ENCODE peak calls at places on chromosomes 12 and 14, in six cellular contexts. One of them, this sample, is unnamed.

GRCh38 chr12:79634957-79635471 is 55.8 kb downstream of the PAWR start:
- DNase-seq in foreskin fibroblast: no peak
- DNase-seq in WTC11: no peak
- DNase-seq in thoracic aorta: no peak
- DNase-seq in coronary artery: no peak
- DNase-seq in choroid plexus epithelial cell: peak
- DNase-seq in this sample: no peak

GRCh38 chr14:91330111-91330696 is 85.7 kb upstream of the GPR68 start:
- DNase-seq in foreskin fibroblast: no peak
- DNase-seq in WTC11: no peak
- DNase-seq in thoracic aorta: no peak
- DNase-seq in coronary artery: no peak
- DNase-seq in choroid plexus epithelial cell: no peak
- DNase-seq in this sample: no peak

GRCh38 chr14:100081997-100082625 is 16.9 kb downstream of the EVL start:
- DNase-seq in foreskin fibroblast: no peak
- DNase-seq in WTC11: no peak
- DNase-seq in thoracic aorta: no peak
- DNase-seq in coronary artery: no peak
- DNase-seq in choroid plexus epithelial cell: no peak
- DNase-seq in this sample: no peak

GRCh38 chr12:75933136-75933535 is 98.4 kb downstream of the PHLDA1 start:
- DNase-seq in foreskin fibroblast: peak
- DNase-seq in WTC11: no peak
- DNase-seq in thoracic aorta: no peak
- DNase-seq in coronary artery: no peak
- DNase-seq in choroid plexus epithelial cell: peak
- DNase-seq in this sample: no peak

GRCh38 chr14:89121961-89122675 is 294.9 kb downstream of the FOXN3 start:
- DNase-seq in foreskin fibroblast: no peak
- DNase-seq in WTC11: peak
- DNase-seq in thoracic aorta: no peak
- DNase-seq in coronary artery: no peak
- DNase-seq in choroid plexus epithelial cell: no peak
- DNase-seq in this sample: no peak

GRCh38 chr12:26524862-26525465 is 308.0 kb downstream of the ITPR2 start:
- DNase-seq in foreskin fibroblast: peak
- DNase-seq in WTC11: peak
- DNase-seq in thoracic aorta: no peak
- DNase-seq in coronary artery: no peak
- DNase-seq in choroid plexus epithelial cell: peak
- DNase-seq in this sample: no peak

GRCh38 chr14:58823309-58823708 is 185.5 kb downstream of the DACT1 start:
- DNase-seq in foreskin fibroblast: no peak
- DNase-seq in WTC11: no peak
- DNase-seq in thoracic aorta: no peak
- DNase-seq in coronary artery: no peak
- DNase-seq in choroid plexus epithelial cell: no peak
- DNase-seq in this sample: no peak

GRCh38 chr12:112170376-112170775 is 45.0 kb downstream of the TRAFD1 start:
- DNase-seq in foreskin fibroblast: peak
- DNase-seq in WTC11: peak
- DNase-seq in thoracic aorta: no peak
- DNase-seq in coronary artery: no peak
- DNase-seq in choroid plexus epithelial cell: peak
- DNase-seq in this sample: no peak

GRCh38 chr12:47576256-47576655 is 129.6 kb downstream of the RPAP3 start:
- DNase-seq in foreskin fibroblast: no peak
- DNase-seq in WTC11: peak
- DNase-seq in thoracic aorta: no peak
- DNase-seq in coronary artery: no peak
- DNase-seq in choroid plexus epithelial cell: no peak
- DNase-seq in this sample: no peak

GRCh38 chr12:112303004-112303403 is 79.2 kb downstream of the HECTD4 start:
- DNase-seq in foreskin fibroblast: peak
- DNase-seq in WTC11: no peak
- DNase-seq in thoracic aorta: no peak
- DNase-seq in coronary artery: no peak
- DNase-seq in choroid plexus epithelial cell: peak
- DNase-seq in this sample: no peak

GRCh38 chr12:102797513-102797912 is 119.5 kb downstream of the PAH start:
- DNase-seq in foreskin fibroblast: no peak
- DNase-seq in WTC11: no peak
- DNase-seq in thoracic aorta: no peak
- DNase-seq in coronary artery: no peak
- DNase-seq in choroid plexus epithelial cell: no peak
- DNase-seq in this sample: no peak

GRCh38 chr12:94244165-94245133 is 96.1 kb downstream of the PLXNC1 start:
- DNase-seq in foreskin fibroblast: no peak
- DNase-seq in WTC11: no peak
- DNase-seq in thoracic aorta: no peak
- DNase-seq in coronary artery: no peak
- DNase-seq in choroid plexus epithelial cell: no peak
- DNase-seq in this sample: no peak

GRCh38 chr14:30966415-30967363 is 58.8 kb upstream of the AP4S1 start:
- DNase-seq in foreskin fibroblast: no peak
- DNase-seq in WTC11: no peak
- DNase-seq in thoracic aorta: no peak
- DNase-seq in coronary artery: no peak
- DNase-seq in choroid plexus epithelial cell: peak
- DNase-seq in this sample: no peak

GRCh38 chr14:30972882-30973582 is 52.4 kb upstream of the AP4S1 start:
- DNase-seq in foreskin fibroblast: no peak
- DNase-seq in WTC11: no peak
- DNase-seq in thoracic aorta: no peak
- DNase-seq in coronary artery: no peak
- DNase-seq in choroid plexus epithelial cell: no peak
- DNase-seq in this sample: no peak

GRCh38 chr14:30974628-30975027 is 50.8 kb upstream of the AP4S1 start:
- DNase-seq in foreskin fibroblast: peak
- DNase-seq in WTC11: no peak
- DNase-seq in thoracic aorta: no peak
- DNase-seq in coronary artery: no peak
- DNase-seq in choroid plexus epithelial cell: peak
- DNase-seq in this sample: no peak

DNA sequence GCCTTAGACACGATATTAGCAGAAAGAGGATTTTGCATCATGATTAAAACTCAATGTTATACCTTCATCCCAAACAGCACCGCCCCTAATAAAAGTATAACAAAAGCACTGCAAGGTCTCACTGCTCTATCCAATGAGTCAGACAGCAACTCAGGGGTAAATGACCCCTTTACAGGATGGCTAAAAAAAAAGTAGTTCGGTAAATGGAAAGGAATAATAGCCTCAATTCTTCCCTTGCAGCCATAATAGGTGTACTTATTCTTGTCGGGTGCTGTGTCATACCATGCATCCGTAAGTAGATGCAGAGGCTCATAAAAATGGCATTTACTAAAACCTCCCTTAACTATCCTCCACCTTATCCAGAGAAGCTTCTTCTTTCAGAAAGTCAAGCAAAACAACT is 53.9 kb upstream of the AP4S1 start:
- DNase-seq in foreskin fibroblast: no peak
- DNase-seq in WTC11: no peak
- DNase-seq in thoracic aorta: no peak
- DNase-seq in coronary artery: no peak
- DNase-seq in choroid plexus epithelial cell: no peak
- DNase-seq in this sample: no peak
- TF ChIP-seq CTCF in foreskin fibroblast: no peak
- TF ChIP-seq CTCF in WTC11: no peak
- TF ChIP-seq CTCF in thoracic aorta: no peak
- TF ChIP-seq CTCF in coronary artery: no peak
- TF ChIP-seq CTCF in choroid plexus epithelial cell: no peak
- TF ChIP-seq CTCF in this sample: no peak

GRCh38 chr12:46005151-46005797 is 14.9 kb upstream of the SCAF11 start:
- DNase-seq in foreskin fibroblast: no peak
- DNase-seq in WTC11: no peak
- DNase-seq in thoracic aorta: no peak
- DNase-seq in coronary artery: no peak
- DNase-seq in choroid plexus epithelial cell: peak
- DNase-seq in this sample: no peak
- TF ChIP-seq CTCF in foreskin fibroblast: peak
- TF ChIP-seq CTCF in WTC11: no peak
- TF ChIP-seq CTCF in thoracic aorta: no peak
- TF ChIP-seq CTCF in coronary artery: no peak
- TF ChIP-seq CTCF in choroid plexus epithelial cell: peak
- TF ChIP-seq CTCF in this sample: no peak

GRCh38 chr12:38669081-38669480 is 236.3 kb downstream of the CPNE8 start:
- DNase-seq in foreskin fibroblast: no peak
- DNase-seq in WTC11: no peak
- DNase-seq in thoracic aorta: no peak
- DNase-seq in coronary artery: no peak
- DNase-seq in choroid plexus epithelial cell: no peak
- DNase-seq in this sample: no peak

GRCh38 chr12:38662851-38663250 is 242.5 kb downstream of the CPNE8 start:
- DNase-seq in foreskin fibroblast: no peak
- DNase-seq in WTC11: no peak
- DNase-seq in thoracic aorta: no peak
- DNase-seq in coronary artery: no peak
- DNase-seq in choroid plexus epithelial cell: peak
- DNase-seq in this sample: no peak

GRCh38 chr12:38669530-38669929 is 235.9 kb downstream of the CPNE8 start:
- DNase-seq in foreskin fibroblast: no peak
- DNase-seq in WTC11: no peak
- DNase-seq in thoracic aorta: no peak
- DNase-seq in coronary artery: no peak
- DNase-seq in choroid plexus epithelial cell: peak
- DNase-seq in this sample: no peak

GRCh38 chr12:38666425-38666824 is 239.0 kb downstream of the CPNE8 start:
- DNase-seq in foreskin fibroblast: no peak
- DNase-seq in WTC11: no peak
- DNase-seq in thoracic aorta: no peak
- DNase-seq in coronary artery: no peak
- DNase-seq in choroid plexus epithelial cell: no peak
- DNase-seq in this sample: no peak

GRCh38 chr12:38664661-38665269 is 240.6 kb downstream of the CPNE8 start:
- DNase-seq in foreskin fibroblast: no peak
- DNase-seq in WTC11: peak
- DNase-seq in thoracic aorta: no peak
- DNase-seq in coronary artery: no peak
- DNase-seq in choroid plexus epithelial cell: peak
- DNase-seq in this sample: no peak
- TF ChIP-seq CTCF in foreskin fibroblast: peak
- TF ChIP-seq CTCF in WTC11: no peak
- TF ChIP-seq CTCF in thoracic aorta: no peak
- TF ChIP-seq CTCF in coronary artery: no peak
- TF ChIP-seq CTCF in choroid plexus epithelial cell: peak
- TF ChIP-seq CTCF in this sample: no peak

GRCh38 chr12:44235674-44236073 is 399.8 kb downstream of the TMEM117 start:
- DNase-seq in foreskin fibroblast: no peak
- DNase-seq in WTC11: no peak
- DNase-seq in thoracic aorta: no peak
- DNase-seq in coronary artery: no peak
- DNase-seq in choroid plexus epithelial cell: no peak
- DNase-seq in this sample: no peak
- TF ChIP-seq CTCF in foreskin fibroblast: no peak
- TF ChIP-seq CTCF in WTC11: no peak
- TF ChIP-seq CTCF in thoracic aorta: no peak
- TF ChIP-seq CTCF in coronary artery: no peak
- TF ChIP-seq CTCF in choroid plexus epithelial cell: no peak
- TF ChIP-seq CTCF in this sample: no peak

DNA sequence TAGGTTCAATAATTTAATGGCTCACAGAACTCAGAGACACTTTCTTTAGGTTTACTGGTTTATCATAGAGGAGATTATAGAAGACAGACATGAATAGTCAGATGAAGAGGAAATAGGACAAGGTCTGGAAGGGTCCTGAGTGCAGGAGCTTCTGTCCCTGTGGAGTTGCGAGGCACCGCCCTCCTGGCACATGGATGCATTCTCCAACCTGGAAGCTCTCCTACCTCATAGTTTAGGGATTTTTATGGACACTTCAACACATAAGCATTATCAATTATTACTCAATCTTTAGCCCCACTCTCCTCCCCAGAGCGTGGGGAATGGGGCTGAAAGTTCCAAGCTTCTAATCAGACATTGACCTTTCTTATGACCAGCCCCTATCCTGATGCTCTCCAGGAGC is 12.6 kb upstream of the KRT7 start:
- DNase-seq in foreskin fibroblast: no peak
- DNase-seq in WTC11: no peak
- DNase-seq in thoracic aorta: no peak
- DNase-seq in coronary artery: no peak
- DNase-seq in choroid plexus epithelial cell: no peak
- DNase-seq in this sample: no peak
- TF ChIP-seq CTCF in foreskin fibroblast: no peak
- TF ChIP-seq CTCF in WTC11: no peak
- TF ChIP-seq CTCF in thoracic aorta: no peak
- TF ChIP-seq CTCF in coronary artery: no peak
- TF ChIP-seq CTCF in choroid plexus epithelial cell: no peak
- TF ChIP-seq CTCF in this sample: no peak

GRCh38 chr14:90198541-90198940 is 57.8 kb upstream of the PSMC1 start:
- DNase-seq in foreskin fibroblast: no peak
- DNase-seq in WTC11: no peak
- DNase-seq in thoracic aorta: no peak
- DNase-seq in coronary artery: no peak
- DNase-seq in choroid plexus epithelial cell: no peak
- DNase-seq in this sample: no peak

GRCh38 chr14:90194706-90195105 is 61.6 kb upstream of the PSMC1 start:
- DNase-seq in foreskin fibroblast: no peak
- DNase-seq in WTC11: no peak
- DNase-seq in thoracic aorta: no peak
- DNase-seq in coronary artery: no peak
- DNase-seq in choroid plexus epithelial cell: no peak
- DNase-seq in this sample: no peak

GRCh38 chr14:90191154-90191553 is 65.2 kb upstream of the PSMC1 start:
- DNase-seq in foreskin fibroblast: no peak
- DNase-seq in WTC11: no peak
- DNase-seq in thoracic aorta: no peak
- DNase-seq in coronary artery: no peak
- DNase-seq in choroid plexus epithelial cell: no peak
- DNase-seq in this sample: no peak

GRCh38 chr14:90191585-90191984 is 64.8 kb upstream of the PSMC1 start:
- DNase-seq in foreskin fibroblast: no peak
- DNase-seq in WTC11: no peak
- DNase-seq in thoracic aorta: no peak
- DNase-seq in coronary artery: no peak
- DNase-seq in choroid plexus epithelial cell: no peak
- DNase-seq in this sample: no peak

DNA sequence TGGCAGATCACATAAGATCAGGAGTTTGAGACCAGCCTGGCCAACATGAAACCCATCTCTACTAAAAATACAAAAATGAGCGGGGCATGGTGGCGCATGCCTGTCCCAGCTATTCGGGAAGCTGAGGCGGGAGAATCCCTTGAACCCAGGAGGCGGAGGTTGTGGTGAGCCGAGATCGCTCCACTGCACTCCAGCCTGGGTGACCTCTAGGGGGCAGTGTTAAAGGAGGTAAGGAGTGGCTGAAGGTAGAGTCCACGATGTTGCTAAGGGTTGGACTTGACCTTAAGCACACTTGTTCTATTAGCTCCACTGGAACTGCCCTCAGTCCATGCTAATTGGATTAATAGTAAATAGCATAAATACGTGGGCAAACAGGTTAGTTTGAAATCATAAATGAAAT is 62.4 kb upstream of the PSMC1 start:
- DNase-seq in foreskin fibroblast: no peak
- DNase-seq in WTC11: peak
- DNase-seq in thoracic aorta: no peak
- DNase-seq in coronary artery: no peak
- DNase-seq in choroid plexus epithelial cell: peak
- DNase-seq in this sample: no peak
- TF ChIP-seq CTCF in foreskin fibroblast: no peak
- TF ChIP-seq CTCF in WTC11: peak
- TF ChIP-seq CTCF in thoracic aorta: no peak
- TF ChIP-seq CTCF in coronary artery: no peak
- TF ChIP-seq CTCF in choroid plexus epithelial cell: peak
- TF ChIP-seq CTCF in this sample: no peak